ENCODE peak calls at places on chromosomes 12 and 14, in six cellular contexts. U is lung, T is endothelial cell, E is A549, I is hepatocyte, M is adrenal gland. L is an unnamed sample.

GRCh38 chr14:26765768-26766550 is 168.1 kb upstream of the NOVA1 start:
- DNase-seq in U (peak), T (no peak), E (no peak), I (peak), M (no peak), L (no peak)

GRCh38 chr14:51658441-51659173 is 6.9 kb downstream of the FRMD6 start:
- DNase-seq in U (no peak), T (no peak), E (no peak), I (no peak), M (no peak), L (no peak)

GRCh38 chr12:110312581-110313360 is 31.7 kb downstream of the ATP2A2 start:
- DNase-seq in U (no peak), T (no peak), E (peak), I (no peak), M (no peak), L (no peak)

GRCh38 chr12:16076553-16076952 is 165.4 kb downstream of the DERA start:
- DNase-seq in U (no peak), T (peak), E (peak), I (peak), M (no peak), L (no peak)

GRCh38 chr12:42141981-42142606 is 2.6 kb downstream of the GXYLT1 start:
- DNase-seq in U (no peak), T (no peak), E (no peak), I (no peak), M (no peak), L (no peak)

GRCh38 chr12:46998811-46999368 is 80.5 kb upstream of the PCED1B start:
- DNase-seq in U (no peak), T (no peak), E (no peak), I (no peak), M (no peak), L (no peak)

GRCh38 chr12:53696285-53696654 is 20.4 kb upstream of the ATP5MC2 start:
- DNase-seq in U (peak), T (peak), E (peak), I (peak), M (peak), L (no peak)

GRCh38 chr14:20427231-20428009 is 8.5 kb downstream of the KLHL33 start:
- DNase-seq in U (no peak), T (no peak), E (peak), I (peak), M (no peak), L (no peak)

GRCh38 chr12:7241404-7242005 is 52.0 kb downstream of the PEX5 start:
- DNase-seq in U (no peak), T (no peak), E (no peak), I (no peak), M (no peak), L (no peak)

GRCh38 chr14:68448379-68448778 is 344.5 kb downstream of the ZFP36L1 start:
- DNase-seq in U (no peak), T (no peak), E (no peak), I (no peak), M (no peak), L (no peak)

GRCh38 chr14:68599896-68600620 is 192.8 kb downstream of the ZFP36L1 start:
- DNase-seq in U (no peak), T (no peak), E (no peak), I (no peak), M (no peak), L (no peak)

GRCh38 chr14:90301580-90302181 is 30.1 kb downstream of the NRDE2 start:
- DNase-seq in U (no peak), T (no peak), E (peak), I (peak), M (no peak), L (no peak)

GRCh38 chr14:68716698-68717097 is 76.2 kb downstream of the ZFP36L1 start:
- DNase-seq in U (no peak), T (no peak), E (no peak), I (peak), M (no peak), L (no peak)

GRCh38 chr12:18275974-18276373 is 14.7 kb downstream of the PIK3C2G start:
- DNase-seq in U (no peak), T (no peak), E (peak), I (no peak), M (no peak), L (no peak)

GRCh38 chr12:111546758-111547383 is 52.2 kb downstream of the ATXN2 start:
- DNase-seq in U (no peak), T (no peak), E (no peak), I (no peak), M (no peak), L (no peak)

GRCh38 chr14:70317969-70318634 is 41.4 kb downstream of the COX16 start:
- DNase-seq in U (no peak), T (peak), E (peak), I (peak), M (peak), L (no peak)

GRCh38 chr14:68843471-68844209 is 50.8 kb upstream of the ZFP36L1 start:
- DNase-seq in U (peak), T (peak), E (peak), I (peak), M (peak), L (peak)

GRCh38 chr12:30026621-30027234 is 243.0 kb upstream of the TMTC1 start:
- DNase-seq in U (no peak), T (no peak), E (no peak), I (no peak), M (no peak), L (no peak)

GRCh38 chr12:119528241-119528640 is 65.3 kb upstream of the TMEM233 start:
- DNase-seq in U (no peak), T (no peak), E (no peak), I (peak), M (no peak), L (no peak)

GRCh38 chr12:127182018-127182417 is 1085.0 kb upstream of the TMEM132C start:
- DNase-seq in U (no peak), T (no peak), E (no peak), I (no peak), M (no peak), L (no peak)

GRCh38 chr12:127178463-127178862 is 1088.5 kb upstream of the TMEM132C start:
- DNase-seq in U (no peak), T (no peak), E (no peak), I (no peak), M (no peak), L (no peak)

GRCh38 chr12:127176804-127177203 is 1090.2 kb upstream of the TMEM132C start:
- DNase-seq in U (no peak), T (no peak), E (no peak), I (no peak), M (no peak), L (no peak)

GRCh38 chr12:127178039-127178438 is 1088.9 kb upstream of the TMEM132C start:
- DNase-seq in U (no peak), T (no peak), E (no peak), I (no peak), M (no peak), L (no peak)

DNA sequence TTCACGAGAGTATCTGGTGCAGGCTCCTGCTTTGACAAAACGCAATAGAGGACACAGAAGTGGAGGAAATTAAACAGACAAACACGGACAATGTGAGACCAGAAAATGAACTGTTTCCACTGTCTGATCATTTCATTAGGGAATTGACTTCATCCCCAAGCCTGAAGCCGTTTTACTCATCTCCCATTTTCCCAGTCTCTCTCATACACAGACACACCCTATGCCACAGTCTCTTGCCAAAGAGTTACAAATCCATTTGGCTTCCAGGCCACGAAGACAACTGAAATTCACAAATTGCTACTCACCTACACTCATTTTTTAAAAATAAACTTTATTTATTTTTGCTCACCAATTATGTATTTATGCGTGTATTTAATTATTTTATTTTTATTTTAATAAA is 1087.8 kb upstream of the TMEM132C start:
- DNase-seq in U (no peak), T (no peak), E (no peak), I (no peak), M (no peak), L (no peak)
- TF ChIP-seq CTCF in U (no peak), T (no peak), E (no peak), I (no peak), M (no peak), L (no peak)

GRCh38 chr14:103067231-103067954 is 10.0 kb upstream of the CDC42BPB start:
- DNase-seq in U (no peak), T (no peak), E (no peak), I (no peak), M (no peak), L (no peak)
- TF ChIP-seq CTCF in U (no peak), T (no peak), E (no peak), I (no peak), M (no peak), L (no peak)

DNA sequence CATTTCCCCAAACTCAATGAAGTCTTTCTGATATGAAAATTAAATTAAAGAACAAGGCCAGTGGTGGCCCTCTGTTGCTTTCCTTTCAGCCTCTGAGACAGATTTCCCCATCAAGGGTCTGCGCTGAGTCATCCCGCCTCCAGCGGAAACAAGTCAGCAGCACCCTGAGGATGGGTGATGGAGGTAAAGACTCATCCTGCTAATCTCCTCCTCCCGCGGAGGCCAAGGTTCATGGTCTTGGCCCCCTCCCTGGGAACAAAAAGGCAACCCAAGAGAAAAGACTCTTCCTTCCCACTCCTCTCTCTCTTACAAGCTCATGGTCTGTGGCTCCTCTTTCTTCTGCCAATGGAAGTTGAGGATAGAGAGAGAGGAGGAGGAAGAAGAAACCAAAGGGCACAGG is 9.0 kb upstream of the NUMB start:
- DNase-seq in U (no peak), T (no peak), E (no peak), I (no peak), M (peak), L (no peak)
- TF ChIP-seq CTCF in U (no peak), T (no peak), E (no peak), I (no peak), M (no peak), L (no peak)

GRCh38 chr14:102209224-102209966 is 69.7 kb downstream of the WDR20 start:
- DNase-seq in U (no peak), T (no peak), E (peak), I (peak), M (peak), L (no peak)
- TF ChIP-seq CTCF in U (no peak), T (no peak), E (peak), I (peak), M (peak), L (peak)

DNA sequence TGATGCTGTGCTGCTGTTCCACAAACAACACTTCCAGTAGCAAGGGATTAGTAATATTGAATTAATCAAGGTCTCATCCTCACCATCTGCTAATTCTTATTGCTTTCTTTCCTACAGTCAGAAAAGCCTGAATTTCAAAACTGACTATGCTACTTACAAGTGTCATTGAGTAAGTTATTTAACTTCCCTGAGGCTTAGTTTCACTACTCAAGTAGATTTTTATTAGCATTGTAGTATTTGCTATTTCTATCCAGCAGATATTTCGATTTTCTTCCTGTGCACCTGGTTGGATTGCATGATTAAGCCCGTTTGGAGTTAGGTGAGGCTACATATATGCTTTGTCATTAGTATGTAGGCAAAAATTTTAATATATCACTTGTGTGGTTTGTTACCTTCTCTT is 591.5 kb downstream of the TRHDE start:
- DNase-seq in U (no peak), T (no peak), E (no peak), I (no peak), M (no peak), L (no peak)
- TF ChIP-seq CTCF in U (no peak), T (no peak), E (no peak), I (no peak), M (no peak), L (no peak)